ENCODE peak calls at places on chromosomes 13 and 19, in four cellular contexts. M is fibroblast of pulmonary artery, L is GM23338, I is A549. J is an unnamed sample.

GRCh38 chr19:932647-933552 is 7.1 kb downstream of the ARID3A start:
- DNase-seq in I (no peak), M (peak; percentile 93), L (peak; percentile 74), J (no peak)

GRCh38 chr19:47110521-47111080 is 3.0 kb downstream of the ZC3H4 start:
- DNase-seq in L (no peak), M (no peak), I (no peak), J (no peak)

GRCh38 chr19:3760871-3761361 is 576 bp downstream of the APBA3 start:
- DNase-seq in M (peak; percentile 10), I (no peak), L (peak; percentile 38), J (no peak)

GRCh38 chr13:52454825-52455676 is at the start of gene CKAP2:
- DNase-seq in L (peak; percentile 97), I (peak; percentile 76), M (peak; percentile 95), J (peak; percentile 77)

GRCh38 chr13:41960195-41960699 is 662 bp downstream of the VWA8 start:
- DNase-seq in I (peak; percentile 16), M (peak; percentile 29), L (peak; percentile 35), J (no peak)

GRCh38 chr13:32790731-32791130 is 204.5 kb downstream of the PDS5B start:
- DNase-seq in L (peak; percentile 33), M (no peak), I (no peak), J (no peak)

GRCh38 chr19:1748115-1748702 is 5.1 kb upstream of the ONECUT3 start:
- DNase-seq in M (no peak), L (peak; percentile 74), I (no peak), J (no peak)

GRCh38 chr19:11479090-11479469 is 1.8 kb downstream of the ELAVL3 start:
- DNase-seq in L (no peak), I (no peak), M (no peak), J (no peak)

GRCh38 chr19:3459322-3459881 is 20.9 kb downstream of the SMIM24 start:
- DNase-seq in I (peak; percentile 78), M (peak; percentile 96), L (peak; percentile 78), J (no peak)

GRCh38 chr13:51584731-51585191 is 499 bp downstream of the WDFY2 start:
- DNase-seq in I (peak; percentile 17), L (peak; percentile 82), M (peak; percentile 51), J (no peak)

GRCh38 chr19:49017666-49018351 is 918 bp upstream of the LHB start:
- DNase-seq in I (peak; percentile 52), M (peak; percentile 49), L (peak; percentile 83), J (no peak)

GRCh38 chr13:25468330-25469178 is 96.8 kb downstream of the ATP8A2 start:
- DNase-seq in M (no peak), I (peak; percentile 15), L (peak; percentile 73), J (no peak)

GRCh38 chr19:18733196-18733647 is 49.7 kb downstream of the CRTC1 start:
- DNase-seq in M (peak; percentile 68), I (no peak), L (no peak), J (no peak)

GRCh38 chr13:49933511-49933910 is 2.6 kb downstream of the SPRYD7 start:
- DNase-seq in M (no peak), L (no peak), I (no peak), J (no peak)

GRCh38 chr19:55535579-55536350 is 1.2 kb downstream of the SBK2 start:
- DNase-seq in I (no peak), L (no peak), M (no peak), J (no peak)

GRCh38 chr19:55537741-55538111 is 793 bp upstream of the SBK2 start:
- DNase-seq in I (no peak), M (no peak), L (peak; percentile 78), J (no peak)

GRCh38 chr19:55538132-55538531 is 1.2 kb upstream of the SBK2 start:
- DNase-seq in I (no peak), L (peak; percentile 49), M (no peak), J (no peak)

GRCh38 chr19:55536366-55536765 is 567 bp downstream of the SBK2 start:
- DNase-seq in I (no peak), M (no peak), L (no peak), J (no peak)

GRCh38 chr19:55536951-55537740 is at the start of gene SBK2:
- DNase-seq in M (no peak), L (peak; percentile 93), I (no peak), J (no peak)
- TF ChIP-seq CTCF in M (peak; percentile 8), L (peak; percentile 87), I (peak; percentile 41), J (peak; percentile 4)

GRCh38 chr13:29936961-29937360 is 86.5 kb upstream of the UBL3 start:
- DNase-seq in L (no peak), M (no peak), I (no peak), J (no peak)
- H3K4me3 ChIP-seq in L (no peak overlapping the region), M (no peak overlapping the region), I (no peak overlapping the region), J (no peak overlapping the region)

DNA sequence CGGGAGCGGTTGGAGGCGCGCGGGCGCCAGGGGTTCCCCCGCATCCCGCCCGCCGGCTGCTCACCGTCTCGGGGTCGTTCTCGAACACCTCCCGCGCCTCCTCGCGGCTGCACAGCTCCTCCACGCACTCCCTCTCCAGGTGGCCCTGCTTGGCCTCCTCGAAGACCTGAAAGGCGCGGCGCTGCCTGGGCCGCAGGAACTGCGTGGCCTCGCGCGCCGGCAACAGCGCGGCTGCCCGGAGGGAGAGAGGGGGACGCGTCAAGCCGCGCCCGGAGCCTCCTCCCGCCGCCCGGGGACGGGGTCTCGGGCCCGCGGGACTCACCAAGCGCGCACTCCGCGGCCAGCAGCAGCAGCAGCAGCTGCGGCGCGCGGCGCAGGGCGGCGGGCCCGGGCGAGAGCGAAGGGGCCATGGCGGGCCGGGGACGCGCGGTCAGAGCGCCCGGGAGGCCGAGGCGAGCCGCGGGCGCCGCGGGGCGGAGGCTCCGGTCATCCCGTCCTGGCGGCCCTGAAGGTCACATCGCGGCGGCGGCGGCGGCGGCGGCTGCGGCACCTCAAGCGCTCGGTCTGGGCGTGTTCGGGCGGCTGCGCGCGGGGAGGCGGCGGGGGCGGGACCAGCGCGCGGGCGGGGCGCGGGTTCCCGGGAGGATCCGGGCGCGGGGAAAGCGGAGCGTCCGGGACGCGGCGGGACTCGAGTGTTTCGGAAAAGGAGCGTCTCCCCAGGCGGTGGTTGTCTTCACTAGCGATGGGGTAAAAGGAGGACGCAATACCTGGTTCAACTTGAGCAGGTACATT is at the start of gene GAS6:
- DNase-seq in L (peak; percentile 48), I (peak; percentile 33), M (peak; percentile 35), J (no peak)
- TF ChIP-seq CTCF in L (peak; percentile 1), I (peak; percentile 20), M (no peak), J (peak; percentile 37)

DNA sequence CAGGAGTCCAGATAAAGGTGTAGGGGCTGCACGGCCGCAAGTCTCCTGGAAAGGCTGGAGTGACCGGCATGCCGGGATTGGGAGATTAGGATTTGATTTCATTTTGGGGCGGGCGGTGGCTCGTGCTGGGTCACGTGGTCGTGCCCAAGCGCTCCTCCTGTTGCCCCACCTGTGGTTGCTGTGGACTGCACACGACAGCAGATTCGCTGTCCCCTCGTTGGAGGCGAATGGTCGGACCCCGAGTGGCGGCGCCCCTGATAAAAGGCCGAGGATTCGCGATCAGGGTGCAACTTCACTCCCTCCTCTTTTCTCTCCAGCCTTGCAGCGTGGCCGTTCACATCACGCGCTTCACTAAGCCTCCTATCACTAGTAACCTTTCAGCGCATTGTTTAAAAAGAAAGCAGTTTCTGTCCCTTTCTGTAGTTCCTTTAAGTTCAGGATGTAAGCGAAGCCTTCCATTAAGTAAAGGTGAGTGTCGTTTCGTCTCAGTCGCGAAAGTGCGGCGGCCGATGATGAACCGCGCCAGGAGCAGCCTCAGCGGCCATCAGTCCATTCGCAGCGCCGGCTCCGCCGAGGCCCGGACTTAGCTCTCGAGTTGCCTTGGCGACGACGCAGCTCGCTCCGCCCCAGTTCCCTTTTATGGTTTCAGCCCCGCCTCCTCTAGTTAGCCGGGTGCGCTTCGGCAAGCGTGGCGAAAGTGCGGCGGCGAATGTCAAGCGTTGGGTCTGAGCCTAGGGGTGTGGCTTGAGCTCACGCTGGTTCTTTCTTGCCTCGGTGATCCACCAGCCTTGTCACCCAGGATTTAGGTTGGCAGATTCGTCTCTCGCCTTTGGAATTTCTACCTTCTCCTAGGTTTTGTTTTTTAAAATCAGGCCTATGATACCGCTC is 1.7 kb upstream of the PPP1R37 start:
- DNase-seq in M (peak; percentile 100), I (peak; percentile 99), L (peak; percentile 100), J (peak; percentile 91)
- H3K4me3 ChIP-seq in M (peak overlapping the region; percentile 92), I (peak overlapping the region; percentile 86), L (peak overlapping the region; percentile 63), J (peak overlapping the region; percentile 80)

DNA sequence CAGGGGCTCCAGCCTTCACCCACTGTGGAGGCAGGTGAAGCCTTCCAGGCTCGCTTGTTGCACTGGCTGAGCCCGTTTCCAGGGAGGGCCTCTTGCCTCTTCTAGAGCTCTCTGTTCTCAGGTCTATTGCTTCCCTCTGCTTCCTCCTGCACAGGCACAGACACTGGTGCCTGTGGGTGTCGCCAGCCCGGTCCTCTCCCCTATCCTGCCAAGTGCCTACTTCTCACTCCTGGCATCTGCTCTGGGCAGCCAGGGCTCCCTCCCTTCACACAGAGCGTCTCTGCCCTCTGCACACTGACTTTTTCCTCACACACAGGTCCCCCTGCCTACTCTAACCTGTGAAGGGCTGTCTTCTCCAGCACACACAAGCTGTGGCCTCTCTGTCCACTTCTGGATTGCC is 60.3 kb downstream of the SLC7A9 start:
- DNase-seq in I (no peak), L (no peak), M (no peak), J (peak; percentile 18)
- TF ChIP-seq CTCF in I (no peak), L (no peak), M (no peak), J (peak; percentile 24)

DNA sequence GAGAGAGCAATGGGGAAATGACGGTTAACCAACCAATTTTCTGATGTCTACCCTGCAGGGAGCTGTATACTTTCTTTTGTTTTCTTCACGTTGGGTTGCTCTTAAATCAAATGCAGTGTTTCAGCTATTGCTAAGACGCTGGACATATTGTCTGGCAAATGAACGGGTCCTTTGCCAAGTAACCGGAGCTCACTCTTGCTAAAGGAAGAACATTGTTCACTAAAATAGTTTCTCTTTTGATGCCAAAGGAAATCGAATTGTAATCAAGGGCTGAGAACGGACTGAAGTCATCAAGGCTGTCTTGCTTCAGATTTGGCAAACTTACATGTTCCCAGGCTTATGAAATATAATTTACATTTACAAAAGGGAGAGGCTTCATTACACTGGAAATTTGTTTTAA is 142.3 kb upstream of the ARGLU1 start:
- DNase-seq in I (no peak), L (no peak), M (peak; percentile 74), J (no peak)
- H3K4me3 ChIP-seq in I (no peak overlapping the region), L (no peak overlapping the region), M (peak overlapping the region; percentile 28), J (no peak overlapping the region)

GRCh38 chr19:41156207-41156606 is 36.8 kb upstream of the CYP2S1 start:
- DNase-seq in L (no peak), I (no peak), M (no peak), J (no peak)
- TF ChIP-seq CTCF in L (no peak), I (no peak), M (peak; percentile 15), J (no peak)

DNA sequence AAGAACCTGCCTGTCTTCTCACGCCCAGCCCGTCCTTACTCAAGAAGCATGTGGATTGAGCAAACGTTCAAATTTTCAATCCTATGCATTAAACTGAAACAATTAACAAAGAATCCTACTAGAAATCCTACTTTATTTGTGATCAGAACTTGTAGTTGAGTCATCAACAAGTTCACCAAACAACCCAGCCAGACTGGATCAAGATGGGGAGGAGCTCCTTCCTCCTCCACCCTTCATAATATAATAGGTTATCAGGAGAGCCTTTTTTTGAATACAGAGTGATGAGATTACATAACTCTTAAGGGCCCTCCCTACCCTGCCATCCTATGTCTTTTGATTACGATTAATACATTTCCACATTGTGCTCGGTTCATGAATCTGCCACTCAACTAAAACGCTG is 32.7 kb downstream of the SOX21 start:
- DNase-seq in M (no peak), L (no peak), I (no peak), J (no peak)
- H3K4me3 ChIP-seq in M (no peak overlapping the region), L (no peak overlapping the region), I (no peak overlapping the region), J (no peak overlapping the region)

J was measured in LNCaP clone FGC.